ENCODE peak calls at places on chromosomes 1 and 21, in four cellular contexts. X is stimulated activated CD4-positive, alpha-beta T cell treated with anti-CD3 and anti-CD28 coated beads, Interleukin-15, amount 100 ng/mL, for 1 hour; M is NCI-H1436; I is activated T-helper 1 cell treated with Interleukin-2 at 50 U/mL for 16 hours. F is an unnamed sample.

GRCh38 chr1:76668046-76668445 is 199.2 kb upstream of the ST6GALNAC5 start:
- DNase-seq in M (no peak), I (no peak), X (no peak), F (no peak)

GRCh38 chr1:12057382-12057781 is 5.7 kb upstream of the TNFRSF8 start:
- DNase-seq in X (no peak), M (no peak), I (no peak), F (no peak)

GRCh38 chr1:203349166-203349565 is 1.8 kb downstream of the FMOD start:
- DNase-seq in X (no peak), I (no peak), M (no peak), F (no peak)

GRCh38 chr1:94117250-94117851 is 3.6 kb downstream of the ABCA4 start:
- DNase-seq in X (no peak), M (no peak), I (no peak), F (no peak)

GRCh38 chr21:15904389-15904788 is 174.6 kb downstream of the USP25 start:
- DNase-seq in I (no peak), M (no peak), X (no peak), F (no peak)

GRCh38 chr1:55965981-55966461 is 613.3 kb downstream of the PLPP3 start:
- DNase-seq in X (no peak), M (no peak), I (no peak), F (no peak)

GRCh38 chr1:219498666-219499065 is 114.2 kb downstream of the ZC3H11B start:
- DNase-seq in M (no peak), X (no peak), I (no peak), F (no peak)

GRCh38 chr1:69504730-69505252 is 62.9 kb upstream of the LRRC7 start:
- DNase-seq in M (no peak), X (no peak), I (no peak), F (no peak)

GRCh38 chr21:21415741-21416140 is 417.5 kb downstream of the NCAM2 start:
- DNase-seq in M (no peak), X (no peak), I (no peak), F (no peak)

GRCh38 chr1:228096416-228097332 is 6.5 kb downstream of the C1orf35 start:
- DNase-seq in I (no peak), X (no peak), M (no peak), F (no peak)

GRCh38 chr1:11384170-11384554 is 94.8 kb upstream of the DISP3 start:
- DNase-seq in I (no peak), M (no peak), X (no peak), F (no peak)